ENCODE peak calls at places on chromosomes 5 and 9, in eight cellular contexts. O, S, R, D, V, J, L and A are unnamed samples. For H3K36me3, the result is how much of the 10 kb centered on the place peaks cover.

GRCh38 chr5:137587952-137588351 is 88.8 kb upstream of the SPOCK1 start:
- DNase-seq in O (no peak), J (no peak), S (no peak), L (no peak), R (no peak), V (no peak), D (no peak), A (no peak)

GRCh38 chr5:76582252-76583162 is 40.7 kb downstream of the F2RL2 start:
- DNase-seq in L (no peak), J (no peak), S (peak), D (peak), V (peak), R (no peak), O (no peak), A (no peak)

GRCh38 chr9:38200431-38200830 is 131.4 kb upstream of the SHB start:
- DNase-seq in D (no peak), J (no peak), O (no peak), V (no peak), L (peak), R (no peak), S (no peak), A (no peak)

GRCh38 chr9:85900504-85901201 is 40.3 kb upstream of the NAA35 start:
- DNase-seq in L (peak), J (no peak), V (peak), S (peak), O (peak), R (peak), D (no peak), A (no peak)

GRCh38 chr5:72503888-72504491 is 3.2 kb downstream of the ZNF366 start:
- DNase-seq in O (peak), R (no peak), L (no peak), D (peak), J (no peak), S (peak), V (no peak), A (no peak)

GRCh38 chr5:13249854-13250253 is 694.6 kb downstream of the DNAH5 start:
- DNase-seq in R (no peak), S (no peak), O (no peak), V (no peak), D (no peak), J (no peak), L (no peak), A (no peak)

GRCh38 chr9:76652894-76653293 is 111.3 kb upstream of the PCA3 start:
- DNase-seq in R (no peak), V (no peak), L (no peak), D (peak), S (peak), J (no peak), O (no peak), A (no peak)

GRCh38 chr5:125412561-125413535 is 666.4 kb upstream of the ZNF608 start:
- DNase-seq in L (peak), J (no peak), V (peak), D (peak), S (peak), R (peak), O (no peak), A (peak)

GRCh38 chr9:133375116-133375723 is 640 bp downstream of the SURF4 start:
- DNase-seq in L (peak), R (no peak), O (peak), S (peak), V (peak), D (peak), J (no peak), A (no peak)

GRCh38 chr9:32431940-32432555 is 47.6 kb downstream of the ACO1 start:
- DNase-seq in J (peak), V (peak), L (peak), D (peak), R (no peak), O (peak), S (peak), A (peak)

GRCh38 chr9:124197177-124198095 is 60.3 kb upstream of the NEK6 start:
- DNase-seq in L (peak), D (peak), J (no peak), O (peak), R (no peak), S (no peak), V (peak), A (no peak)

GRCh38 chr9:117763314-117763713 is 59.1 kb downstream of the TLR4 start:
- DNase-seq in S (peak), D (no peak), J (no peak), O (no peak), R (no peak), V (peak), L (no peak), A (no peak)

GRCh38 chr9:92059045-92059444 is 56.2 kb downstream of the SPTLC1 start:
- DNase-seq in L (no peak), O (no peak), D (no peak), R (no peak), S (no peak), J (no peak), V (no peak), A (no peak)

GRCh38 chr5:74798977-74799911 is 32.2 kb downstream of the NSA2 start:
- DNase-seq in S (no peak), R (no peak), O (no peak), L (no peak), D (no peak), J (no peak), V (no peak), A (no peak)

GRCh38 chr9:80922544-80922943 is 766.8 kb downstream of the TLE1 start:
- DNase-seq in V (no peak), S (no peak), R (no peak), D (no peak), O (no peak), L (no peak), J (no peak), A (no peak)

GRCh38 chr5:119840175-119840574 is 210.8 kb downstream of the FAM170A start:
- DNase-seq in R (no peak), L (no peak), O (no peak), V (no peak), S (peak), J (no peak), D (no peak), A (no peak)

GRCh38 chr9:137045294-137046093 is 483 bp downstream of the NPDC1 start:
- DNase-seq in O (no peak), L (peak), S (peak), D (no peak), V (no peak), R (no peak), J (no peak), A (no peak)

GRCh38 chr9:5879419-5880181 is 11.1 kb upstream of the MLANA start:
- DNase-seq in S (peak), O (peak), V (peak), L (no peak), R (no peak), J (no peak), D (no peak), A (no peak)

GRCh38 chr9:83047839-83048775 is 14.8 kb downstream of the RASEF start:
- DNase-seq in R (no peak), O (no peak), L (peak), D (peak), J (no peak), S (no peak), V (no peak), A (peak)

GRCh38 chr5:42516282-42517042 is 93.2 kb downstream of the GHR start:
- DNase-seq in J (no peak), R (no peak), S (no peak), D (no peak), O (no peak), V (no peak), L (no peak), A (no peak)

GRCh38 chr9:101485873-101486692 is 47.6 kb upstream of the RNF20 start:
- DNase-seq in L (peak), J (no peak), D (no peak), O (peak), V (peak), R (peak), S (peak), A (peak)

GRCh38 chr9:93575706-93576295 is 583 bp upstream of the PHF2 start:
- DNase-seq in S (peak), V (peak), D (peak), J (peak), O (peak), L (peak), R (no peak), A (peak)

GRCh38 chr5:157485340-157485739 is 25.3 kb downstream of the NIPAL4 start:
- DNase-seq in D (no peak), L (no peak), S (no peak), V (no peak), J (no peak), O (no peak), R (no peak), A (no peak)

GRCh38 chr9:33185858-33186257 is 18.7 kb upstream of the B4GALT1 start:
- DNase-seq in S (no peak), D (no peak), O (no peak), J (no peak), L (no peak), R (no peak), V (no peak), A (no peak)

GRCh38 chr9:89149726-89150125 is 28.9 kb downstream of the SHC3 start:
- DNase-seq in R (no peak), V (peak), L (no peak), D (no peak), O (no peak), J (no peak), S (peak), A (no peak)

GRCh38 chr9:129322022-129322621 is 144.1 kb upstream of the IER5L start:
- DNase-seq in L (no peak), J (no peak), D (peak), R (no peak), V (no peak), O (no peak), S (no peak), A (no peak)

GRCh38 chr5:102767864-102768263 is 12.8 kb downstream of the PAM start:
- DNase-seq in L (no peak), D (no peak), V (no peak), O (no peak), J (no peak), S (no peak), R (no peak), A (no peak)

GRCh38 chr9:100303812-100304211 is 48.9 kb downstream of the TEX10 start:
- DNase-seq in J (no peak), O (no peak), L (no peak), D (no peak), V (no peak), S (no peak), R (no peak), A (no peak)
- H3K36me3 ChIP-seq in J (under half), O (half or more), L (under half), D (half or more), V (under half), S (half or more), R (under half), A (under half)

DNA sequence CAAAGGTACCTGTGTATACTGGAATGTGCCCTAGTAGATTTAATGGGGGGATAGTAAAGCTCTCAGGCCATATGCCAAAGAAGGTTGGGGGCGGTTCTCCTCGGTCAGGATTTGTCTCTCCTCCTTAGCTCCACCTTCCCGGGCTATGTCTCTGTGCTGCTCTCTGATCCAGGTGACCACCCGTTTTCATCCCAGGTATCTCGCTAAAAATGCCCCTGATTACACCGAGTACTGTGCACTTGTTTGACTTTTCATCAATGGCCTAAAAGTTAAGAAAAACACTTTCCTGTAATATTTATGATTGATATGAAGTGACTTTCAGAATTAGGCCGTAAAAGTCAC is 718 bp downstream of the NDUFS6 start:
- DNase-seq in R (no peak), S (no peak), L (peak), J (no peak), D (no peak), V (no peak), O (peak), A (no peak)
- H3K36me3 ChIP-seq in R (under half), S (half or more), L (under half), J (half or more), D (half or more), V (under half), O (half or more), A (half or more)

GRCh38 chr9:100351508-100351907 is 1.2 kb downstream of the TEX10 start:
- DNase-seq in S (no peak), V (no peak), J (no peak), O (no peak), L (no peak), R (no peak), D (no peak), A (no peak)

GRCh38 chr9:100350188-100350587 is 2.6 kb downstream of the TEX10 start:
- DNase-seq in O (peak), R (no peak), D (no peak), V (no peak), L (no peak), S (peak), J (no peak), A (no peak)

GRCh38 chr9:100352727-100353505 is at the start of gene TEX10:
- DNase-seq in D (peak), L (peak), V (peak), J (peak), O (peak), R (peak), S (peak), A (peak)

GRCh38 chr9:100354121-100354800 is 1.5 kb upstream of the TEX10 start:
- DNase-seq in O (no peak), S (no peak), R (no peak), L (no peak), D (no peak), V (no peak), J (no peak), A (no peak)

DNA sequence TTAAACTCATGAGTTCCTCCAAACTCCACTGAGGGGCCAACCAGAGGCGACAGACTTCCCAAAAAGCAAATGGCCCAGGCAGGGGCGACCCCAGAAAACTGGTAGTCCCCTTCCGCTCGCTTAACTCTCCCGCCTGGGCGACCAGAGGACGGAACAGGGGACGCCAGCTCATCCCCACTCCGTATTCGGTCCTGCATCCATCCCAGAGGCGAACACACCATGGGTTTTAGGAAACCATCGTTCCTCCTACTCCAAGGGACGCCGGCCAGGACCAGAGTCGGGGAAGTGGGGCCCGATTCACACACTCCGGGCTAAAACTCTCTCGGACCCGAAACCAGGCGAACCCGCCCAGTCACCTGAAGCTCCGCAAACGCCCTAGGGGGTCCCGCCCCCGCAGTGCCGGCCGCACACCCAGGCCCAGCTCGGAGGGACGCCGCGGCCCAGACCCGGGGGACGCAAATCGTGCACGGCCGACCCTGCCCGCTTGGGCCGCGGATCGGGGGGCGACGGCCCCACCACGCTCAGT is 478 bp downstream of the TEX10 start:
- DNase-seq in R (no peak), D (peak), V (peak), J (no peak), L (peak), O (peak), S (peak), A (peak)
- H3K36me3 ChIP-seq in R (under half), D (under half), V (under half), J (under half), L (under half), O (under half), S (under half), A (under half)

DNA sequence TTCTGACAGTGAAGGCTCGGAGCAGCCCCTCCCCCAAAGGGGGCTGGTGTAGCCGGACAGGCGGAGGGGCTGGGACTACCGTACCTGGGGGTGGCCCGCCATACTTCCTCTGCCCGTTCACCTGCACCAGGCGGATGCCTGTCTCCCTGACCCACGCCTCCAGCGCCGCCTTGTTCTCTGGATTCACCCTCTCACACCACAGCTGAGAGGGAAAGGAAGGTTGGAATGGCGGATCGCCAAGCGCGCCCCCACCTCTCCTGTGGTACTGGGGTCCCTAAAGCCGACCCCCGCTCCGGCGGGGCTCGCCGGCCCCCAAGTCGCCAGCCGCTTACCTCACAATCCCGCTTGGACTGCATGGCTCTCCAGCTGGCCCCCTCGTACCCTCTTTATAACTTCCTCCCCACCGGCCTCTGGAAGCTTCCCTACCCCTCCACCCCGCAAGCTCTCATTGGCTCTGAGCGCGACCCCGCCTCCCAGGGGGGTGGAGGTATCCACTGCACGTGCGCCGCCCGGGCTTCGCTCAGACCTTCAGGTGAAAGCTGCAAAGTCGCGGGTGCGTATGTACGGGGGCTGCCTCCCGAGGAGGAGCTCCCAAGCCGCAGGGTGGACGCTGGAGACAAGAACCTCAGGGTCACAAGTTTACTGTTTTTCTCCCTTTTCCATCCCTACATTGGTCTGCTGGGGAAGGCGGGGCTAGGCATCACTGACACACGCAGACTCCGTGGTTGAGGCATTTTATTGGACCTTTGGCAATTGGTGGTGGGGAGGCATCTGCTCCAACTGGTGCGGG is at the start of gene DND1:
- DNase-seq in O (peak), J (no peak), S (no peak), V (no peak), R (no peak), L (peak), D (no peak), A (no peak)
- H3K36me3 ChIP-seq in O (half or more), J (half or more), S (half or more), V (under half), R (under half), L (under half), D (half or more), A (half or more)

GRCh38 chr5:180303226-180304015 is 11.5 kb upstream of the MAPK9 start:
- DNase-seq in O (no peak), L (no peak), J (no peak), V (peak), R (no peak), S (no peak), D (no peak), A (no peak)
- H3K36me3 ChIP-seq in O (under half), L (under half), J (under half), V (under half), R (under half), S (half or more), D (under half), A (under half)